ENCODE peak calls at places on chromosomes 2 and 18, in six cellular contexts. Y is astrocyte of the hippocampus, J is nucleus accumbens, G is GM12878, W is SK-MEL-5, N is fibroblast of the conjunctiva. B is an unnamed sample.

GRCh38 chr2:179711375-179711774 is 150.0 kb downstream of the ZNF385B start:
- DNase-seq in Y (no peak), J (no peak), G (no peak), W (no peak), N (no peak), B (no peak)

GRCh38 chr2:5560981-5561380 is 131.2 kb upstream of the SOX11 start:
- DNase-seq in Y (peak), J (no peak), G (no peak), W (no peak), N (peak), B (no peak)

GRCh38 chr2:162118166-162119031 is 33.6 kb downstream of the GCG start:
- DNase-seq in Y (peak), J (no peak), G (no peak), W (no peak), N (no peak), B (no peak)

GRCh38 chr2:177211148-177211547 is 1.4 kb upstream of the HNRNPA3 start:
- DNase-seq in Y (no peak), J (no peak), G (no peak), W (no peak), N (no peak), B (no peak)

GRCh38 chr2:219457784-219458369 is 23.2 kb downstream of the SPEG start:
- DNase-seq in Y (no peak), J (no peak), G (no peak), W (peak), N (no peak), B (no peak)

GRCh38 chr2:188443207-188443606 is 151.5 kb downstream of the GULP1 start:
- DNase-seq in Y (peak), J (no peak), G (no peak), W (no peak), N (no peak), B (no peak)

GRCh38 chr2:3348771-3349170 is 28.8 kb downstream of the EIPR1 start:
- DNase-seq in Y (no peak), J (no peak), G (no peak), W (no peak), N (no peak), B (no peak)

GRCh38 chr2:12990523-12990922 is 273.8 kb downstream of the TRIB2 start:
- DNase-seq in Y (no peak), J (no peak), G (no peak), W (peak), N (no peak), B (no peak)

GRCh38 chr2:19600506-19600905 is 242.1 kb upstream of the OSR1 start:
- DNase-seq in Y (no peak), J (no peak), G (no peak), W (no peak), N (no peak), B (no peak)

GRCh38 chr2:234974501-234975385 is 22.9 kb downstream of the SH3BP4 start:
- DNase-seq in Y (peak), J (peak), G (no peak), W (no peak), N (no peak), B (no peak)

GRCh38 chr2:9993490-9994165 is 42.1 kb downstream of the GRHL1 start:
- DNase-seq in Y (no peak), J (no peak), G (no peak), W (no peak), N (peak), B (no peak)

GRCh38 chr2:50148632-50149031 is 883.3 kb downstream of the NRXN1 start:
- DNase-seq in Y (no peak), J (no peak), G (no peak), W (no peak), N (no peak), B (no peak)

GRCh38 chr2:175698076-175698475 is 304.0 kb downstream of the LNPK start:
- DNase-seq in Y (peak), J (no peak), G (no peak), W (peak), N (no peak), B (no peak)

GRCh38 chr2:152499921-152500320 is 164.9 kb downstream of the FMNL2 start:
- DNase-seq in Y (peak), J (no peak), G (no peak), W (no peak), N (peak), B (no peak)

GRCh38 chr2:54945401-54946219 is 104.6 kb downstream of the RTN4 start:
- DNase-seq in Y (peak), J (peak), G (peak), W (peak), N (peak), B (peak)

GRCh38 chr18:55252053-55252675 is 292.9 kb upstream of the CCDC68 start:
- DNase-seq in Y (no peak), J (no peak), G (no peak), W (no peak), N (no peak), B (no peak)

GRCh38 chr2:236776695-236777251 is 207.1 kb downstream of the ACKR3 start:
- DNase-seq in Y (peak), J (no peak), G (no peak), W (peak), N (peak), B (no peak)

GRCh38 chr2:228767196-228767595 is 503.9 kb downstream of the PID1 start:
- DNase-seq in Y (peak), J (no peak), G (no peak), W (no peak), N (peak), B (no peak)

GRCh38 chr2:224257176-224257575 is 144.7 kb downstream of the FAM124B start:
- DNase-seq in Y (no peak), J (no peak), G (no peak), W (no peak), N (no peak), B (no peak)

GRCh38 chr18:33603434-33603833 is 25.4 kb downstream of the ASXL3 start:
- DNase-seq in Y (no peak), J (no peak), G (no peak), W (no peak), N (no peak), B (no peak)

GRCh38 chr2:215136669-215137328 is 1.6 kb downstream of the ABCA12 start:
- DNase-seq in Y (peak), J (no peak), G (peak), W (no peak), N (peak), B (no peak)

GRCh38 chr2:42827647-42828486 is 35.5 kb upstream of the HAAO start:
- DNase-seq in Y (peak), J (peak), G (no peak), W (peak), N (peak), B (peak)

GRCh38 chr2:112915300-112916144 is 4.6 kb downstream of the IL37 start:
- DNase-seq in Y (no peak), J (peak), G (no peak), W (no peak), N (no peak), B (no peak)

GRCh38 chr2:66305714-66306113 is 129.2 kb upstream of the MEIS1 start:
- DNase-seq in Y (no peak), J (peak), G (no peak), W (peak), N (no peak), B (peak)

GRCh38 chr2:54691439-54692135 is 31.9 kb upstream of the EML6 start:
- DNase-seq in Y (no peak), J (no peak), G (no peak), W (no peak), N (no peak), B (no peak)

GRCh38 chr18:34647251-34647650 is 62.8 kb upstream of the DTNA start:
- DNase-seq in Y (no peak), J (no peak), G (no peak), W (peak), N (no peak), B (no peak)

GRCh38 chr2:32422133-32422532 is 65.3 kb downstream of the BIRC6 start:
- DNase-seq in Y (peak), J (no peak), G (no peak), W (no peak), N (no peak), B (no peak)

GRCh38 chr18:59047321-59047991 is 92.2 kb upstream of the SEC11C start:
- DNase-seq in Y (no peak), J (no peak), G (no peak), W (no peak), N (no peak), B (no peak)

GRCh38 chr18:76878426-76878825 is 56.1 kb downstream of the ZNF236 start:
- DNase-seq in Y (no peak), J (peak), G (no peak), W (no peak), N (no peak), B (no peak)

GRCh38 chr2:33267745-33268144 is 208.7 kb upstream of the RASGRP3 start:
- DNase-seq in Y (no peak), J (no peak), G (no peak), W (peak), N (peak), B (no peak)

GRCh38 chr18:51390695-51391094 is 193.2 kb upstream of the MEX3C start:
- DNase-seq in Y (peak), J (no peak), G (no peak), W (no peak), N (no peak), B (no peak)

GRCh38 chr2:54834721-54835120 is 111.3 kb downstream of the EML6 start:
- DNase-seq in Y (peak), J (no peak), G (no peak), W (no peak), N (no peak), B (no peak)

GRCh38 chr2:74583504-74583903 is 29.0 kb downstream of the DOK1 start:
- DNase-seq in Y (peak), J (no peak), G (no peak), W (peak), N (no peak), B (no peak)

GRCh38 chr2:204665244-204665643 is 120.0 kb downstream of the PARD3B start:
- DNase-seq in Y (peak), J (no peak), G (no peak), W (no peak), N (no peak), B (no peak)

GRCh38 chr2:10422732-10423399 is 25.3 kb downstream of the ODC1 start:
- DNase-seq in Y (no peak), J (no peak), G (no peak), W (no peak), N (no peak), B (no peak)